ENCODE peak calls at places on chromosomes 6 and 20, in eight cellular contexts. One of them, this sample, is unnamed.
A peak's percentile ranks its signal among the peaks of the same experiment; 100 is the strongest.

GRCh38 chr20:63238491-63239126 is 2.9 kb downstream of the BIRC7 start:
- DNase-seq in ovary: no peak
- DNase-seq in dorsolateral prefrontal cortex: no peak
- DNase-seq in fibroblast of pulmonary artery: no peak
- DNase-seq in AG10803: no peak
- DNase-seq in Peyer's patch: no peak
- DNase-seq in ascending aorta: no peak
- DNase-seq in transverse colon: no peak
- DNase-seq in this sample: no peak

GRCh38 chr6:81753709-81754678 is 1.5 kb upstream of the TENT5A start:
- DNase-seq in ovary: peak; percentile 83
- DNase-seq in dorsolateral prefrontal cortex: peak; percentile 75
- DNase-seq in fibroblast of pulmonary artery: peak; percentile 68
- DNase-seq in AG10803: peak; percentile 71
- DNase-seq in Peyer's patch: peak; percentile 92
- DNase-seq in ascending aorta: peak; percentile 94
- DNase-seq in transverse colon: peak; percentile 89
- DNase-seq in this sample: no peak

GRCh38 chr6:133551847-133552331 is 310.7 kb downstream of the EYA4 start:
- DNase-seq in ovary: peak; percentile 47
- DNase-seq in dorsolateral prefrontal cortex: no peak
- DNase-seq in fibroblast of pulmonary artery: peak; percentile 95
- DNase-seq in AG10803: peak; percentile 98
- DNase-seq in Peyer's patch: no peak
- DNase-seq in ascending aorta: no peak
- DNase-seq in transverse colon: peak; percentile 11
- DNase-seq in this sample: no peak

GRCh38 chr20:14234666-14235295 is 102.6 kb downstream of the FLRT3 start:
- DNase-seq in ovary: no peak
- DNase-seq in dorsolateral prefrontal cortex: no peak
- DNase-seq in fibroblast of pulmonary artery: peak; percentile 33
- DNase-seq in AG10803: peak; percentile 64
- DNase-seq in Peyer's patch: no peak
- DNase-seq in ascending aorta: no peak
- DNase-seq in transverse colon: no peak
- DNase-seq in this sample: no peak

GRCh38 chr6:96002576-96002910 is 13.2 kb upstream of the FUT9 start:
- DNase-seq in ovary: no peak
- DNase-seq in dorsolateral prefrontal cortex: no peak
- DNase-seq in fibroblast of pulmonary artery: no peak
- DNase-seq in AG10803: no peak
- DNase-seq in Peyer's patch: no peak
- DNase-seq in ascending aorta: no peak
- DNase-seq in transverse colon: no peak
- DNase-seq in this sample: no peak

GRCh38 chr6:90868256-90868655 is 281.4 kb upstream of the MAP3K7 start:
- DNase-seq in ovary: no peak
- DNase-seq in dorsolateral prefrontal cortex: no peak
- DNase-seq in fibroblast of pulmonary artery: no peak
- DNase-seq in AG10803: no peak
- DNase-seq in Peyer's patch: no peak
- DNase-seq in ascending aorta: no peak
- DNase-seq in transverse colon: no peak
- DNase-seq in this sample: no peak

GRCh38 chr6:8274240-8274639 is 161.1 kb downstream of the SLC35B3 start:
- DNase-seq in ovary: no peak
- DNase-seq in dorsolateral prefrontal cortex: no peak
- DNase-seq in fibroblast of pulmonary artery: no peak
- DNase-seq in AG10803: no peak
- DNase-seq in Peyer's patch: no peak
- DNase-seq in ascending aorta: no peak
- DNase-seq in transverse colon: no peak
- DNase-seq in this sample: no peak

GRCh38 chr20:47773381-47773786 is 11.9 kb downstream of the SULF2 start:
- DNase-seq in ovary: no peak
- DNase-seq in dorsolateral prefrontal cortex: no peak
- DNase-seq in fibroblast of pulmonary artery: peak; percentile 39
- DNase-seq in AG10803: no peak
- DNase-seq in Peyer's patch: peak; percentile 50
- DNase-seq in ascending aorta: no peak
- DNase-seq in transverse colon: peak; percentile 67
- DNase-seq in this sample: no peak

GRCh38 chr20:19412254-19412653 is 199.8 kb downstream of the SLC24A3 start:
- DNase-seq in ovary: no peak
- DNase-seq in dorsolateral prefrontal cortex: no peak
- DNase-seq in fibroblast of pulmonary artery: no peak
- DNase-seq in AG10803: no peak
- DNase-seq in Peyer's patch: no peak
- DNase-seq in ascending aorta: no peak
- DNase-seq in transverse colon: no peak
- DNase-seq in this sample: no peak

GRCh38 chr6:169263836-169264608 is 10.4 kb upstream of the THBS2 start:
- DNase-seq in ovary: no peak
- DNase-seq in dorsolateral prefrontal cortex: no peak
- DNase-seq in fibroblast of pulmonary artery: peak; percentile 60
- DNase-seq in AG10803: peak; percentile 82
- DNase-seq in Peyer's patch: no peak
- DNase-seq in ascending aorta: no peak
- DNase-seq in transverse colon: peak; percentile 25
- DNase-seq in this sample: no peak

GRCh38 chr20:11296951-11297350 is 620.7 kb upstream of the BTBD3 start:
- DNase-seq in ovary: no peak
- DNase-seq in dorsolateral prefrontal cortex: no peak
- DNase-seq in fibroblast of pulmonary artery: peak; percentile 18
- DNase-seq in AG10803: no peak
- DNase-seq in Peyer's patch: no peak
- DNase-seq in ascending aorta: no peak
- DNase-seq in transverse colon: no peak
- DNase-seq in this sample: no peak

GRCh38 chr6:21085206-21085605 is 508.3 kb upstream of the SOX4 start:
- DNase-seq in ovary: no peak
- DNase-seq in dorsolateral prefrontal cortex: no peak
- DNase-seq in fibroblast of pulmonary artery: no peak
- DNase-seq in AG10803: no peak
- DNase-seq in Peyer's patch: no peak
- DNase-seq in ascending aorta: no peak
- DNase-seq in transverse colon: no peak
- DNase-seq in this sample: no peak

GRCh38 chr20:13274311-13274965 is 53.4 kb downstream of the ISM1 start:
- DNase-seq in ovary: no peak
- DNase-seq in dorsolateral prefrontal cortex: no peak
- DNase-seq in fibroblast of pulmonary artery: no peak
- DNase-seq in AG10803: no peak
- DNase-seq in Peyer's patch: no peak
- DNase-seq in ascending aorta: no peak
- DNase-seq in transverse colon: no peak
- DNase-seq in this sample: no peak

GRCh38 chr6:90222724-90223198 is 73.9 kb downstream of the BACH2 start:
- DNase-seq in ovary: no peak
- DNase-seq in dorsolateral prefrontal cortex: no peak
- DNase-seq in fibroblast of pulmonary artery: no peak
- DNase-seq in AG10803: no peak
- DNase-seq in Peyer's patch: no peak
- DNase-seq in ascending aorta: no peak
- DNase-seq in transverse colon: no peak
- DNase-seq in this sample: no peak

DNA sequence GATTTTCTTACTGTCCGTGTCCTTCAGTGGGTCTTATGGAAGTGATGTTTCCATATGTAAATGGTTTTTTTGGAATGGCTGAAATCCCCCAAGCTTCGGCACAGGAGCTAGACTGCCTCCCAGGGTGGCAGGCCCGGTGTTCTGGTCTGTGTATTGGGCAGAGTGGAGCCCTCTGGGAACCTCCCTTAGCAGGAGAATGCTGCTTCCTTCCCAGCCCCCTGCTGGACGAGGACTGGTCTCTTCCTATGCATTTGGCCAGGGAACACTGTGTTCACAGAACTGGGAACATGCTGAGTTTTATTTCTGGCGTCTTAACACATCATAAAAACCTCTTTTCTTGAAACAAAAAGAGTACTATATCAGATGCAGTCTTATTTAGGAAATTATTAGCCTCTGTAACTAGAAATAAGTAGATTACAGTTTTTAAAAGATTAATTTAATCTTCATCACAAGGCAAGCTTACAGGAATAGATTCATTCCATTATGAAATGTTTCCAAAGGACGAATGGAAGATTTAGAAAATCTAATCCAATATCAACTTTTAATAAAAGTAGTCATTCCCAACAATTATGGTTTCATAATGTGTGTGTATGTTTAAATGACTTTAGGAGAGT is 56.6 kb downstream of the SYTL3 start:
- DNase-seq in ovary: peak; percentile 75
- DNase-seq in dorsolateral prefrontal cortex: peak; percentile 29
- DNase-seq in fibroblast of pulmonary artery: peak; percentile 62
- DNase-seq in AG10803: peak; percentile 42
- DNase-seq in Peyer's patch: peak; percentile 73
- DNase-seq in ascending aorta: peak; percentile 78
- DNase-seq in transverse colon: peak; percentile 65
- DNase-seq in this sample: no peak
- TF ChIP-seq CTCF in ovary: no peak
- TF ChIP-seq CTCF in dorsolateral prefrontal cortex: peak; percentile 39
- TF ChIP-seq CTCF in fibroblast of pulmonary artery: peak; percentile 81
- TF ChIP-seq CTCF in AG10803: peak; percentile 71
- TF ChIP-seq CTCF in Peyer's patch: peak; percentile 70
- TF ChIP-seq CTCF in ascending aorta: peak; percentile 39
- TF ChIP-seq CTCF in transverse colon: peak; percentile 64
- TF ChIP-seq CTCF in this sample: no peak

GRCh38 chr6:43242908-43243648 is at the start of gene TTBK1:
- DNase-seq in ovary: no peak
- DNase-seq in dorsolateral prefrontal cortex: peak; percentile 50
- DNase-seq in fibroblast of pulmonary artery: no peak
- DNase-seq in AG10803: no peak
- DNase-seq in Peyer's patch: no peak
- DNase-seq in ascending aorta: no peak
- DNase-seq in transverse colon: no peak
- DNase-seq in this sample: no peak

GRCh38 chr6:43248107-43248506 is 4.8 kb downstream of the TTBK1 start:
- DNase-seq in ovary: no peak
- DNase-seq in dorsolateral prefrontal cortex: no peak
- DNase-seq in fibroblast of pulmonary artery: no peak
- DNase-seq in AG10803: no peak
- DNase-seq in Peyer's patch: no peak
- DNase-seq in ascending aorta: no peak
- DNase-seq in transverse colon: no peak
- DNase-seq in this sample: no peak

GRCh38 chr6:43247115-43247999 is 4.1 kb downstream of the TTBK1 start:
- DNase-seq in ovary: peak; percentile 55
- DNase-seq in dorsolateral prefrontal cortex: peak; percentile 77
- DNase-seq in fibroblast of pulmonary artery: peak; percentile 31
- DNase-seq in AG10803: no peak
- DNase-seq in Peyer's patch: peak; percentile 91
- DNase-seq in ascending aorta: peak; percentile 88
- DNase-seq in transverse colon: peak; percentile 83
- DNase-seq in this sample: no peak

GRCh38 chr6:43246301-43247114 is 3.2 kb downstream of the TTBK1 start:
- DNase-seq in ovary: no peak
- DNase-seq in dorsolateral prefrontal cortex: peak; percentile 68
- DNase-seq in fibroblast of pulmonary artery: no peak
- DNase-seq in AG10803: no peak
- DNase-seq in Peyer's patch: peak; percentile 70
- DNase-seq in ascending aorta: peak; percentile 74
- DNase-seq in transverse colon: peak; percentile 71
- DNase-seq in this sample: no peak

GRCh38 chr6:43243649-43244321 is 504 bp downstream of the TTBK1 start:
- DNase-seq in ovary: no peak
- DNase-seq in dorsolateral prefrontal cortex: no peak
- DNase-seq in fibroblast of pulmonary artery: no peak
- DNase-seq in AG10803: no peak
- DNase-seq in Peyer's patch: no peak
- DNase-seq in ascending aorta: no peak
- DNase-seq in transverse colon: no peak
- DNase-seq in this sample: no peak
- H3K4me3 ChIP-seq in ovary: no peak overlapping the region
- H3K4me3 ChIP-seq in dorsolateral prefrontal cortex: peak overlapping the region; percentile 57
- H3K4me3 ChIP-seq in fibroblast of pulmonary artery: no peak overlapping the region
- H3K4me3 ChIP-seq in AG10803: no peak overlapping the region
- H3K4me3 ChIP-seq in Peyer's patch: no peak overlapping the region
- H3K4me3 ChIP-seq in ascending aorta: no peak overlapping the region
- H3K4me3 ChIP-seq in transverse colon: no peak overlapping the region
- H3K4me3 ChIP-seq in this sample: no peak overlapping the region

DNA sequence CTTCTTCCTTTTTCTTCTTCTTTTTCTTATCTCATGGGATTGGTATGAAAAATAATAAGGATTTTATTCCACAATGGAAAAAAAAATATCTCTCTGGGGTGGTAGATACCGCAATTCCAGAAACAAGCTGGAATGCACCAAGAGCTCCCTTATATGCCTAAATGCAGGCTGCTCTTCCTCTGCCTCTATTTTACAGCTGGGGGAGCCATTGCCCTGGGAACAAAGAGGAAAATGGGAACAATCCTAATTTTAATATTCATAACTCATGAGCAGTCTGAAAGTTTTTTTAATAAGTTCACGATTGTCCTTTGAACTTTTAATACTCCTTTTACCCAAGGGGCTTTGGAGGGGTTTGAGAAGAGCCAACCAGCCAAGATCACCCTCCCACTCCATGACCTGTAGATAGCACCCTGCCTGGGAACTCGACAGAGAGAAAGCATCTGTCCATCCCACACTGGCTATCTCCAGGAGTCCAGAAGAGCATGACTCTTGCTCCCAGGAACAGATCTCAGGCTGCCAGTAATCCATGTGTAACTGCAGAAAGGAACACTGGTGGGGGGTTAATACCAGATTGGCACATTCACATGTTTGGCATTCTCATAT is 74.7 kb downstream of the CD83 start:
- DNase-seq in ovary: no peak
- DNase-seq in dorsolateral prefrontal cortex: no peak
- DNase-seq in fibroblast of pulmonary artery: no peak
- DNase-seq in AG10803: no peak
- DNase-seq in Peyer's patch: no peak
- DNase-seq in ascending aorta: no peak
- DNase-seq in transverse colon: no peak
- DNase-seq in this sample: no peak
- TF ChIP-seq CTCF in ovary: no peak
- TF ChIP-seq CTCF in dorsolateral prefrontal cortex: no peak
- TF ChIP-seq CTCF in fibroblast of pulmonary artery: peak; percentile 22
- TF ChIP-seq CTCF in AG10803: peak; percentile 24
- TF ChIP-seq CTCF in Peyer's patch: no peak
- TF ChIP-seq CTCF in ascending aorta: no peak
- TF ChIP-seq CTCF in transverse colon: no peak
- TF ChIP-seq CTCF in this sample: no peak

DNA sequence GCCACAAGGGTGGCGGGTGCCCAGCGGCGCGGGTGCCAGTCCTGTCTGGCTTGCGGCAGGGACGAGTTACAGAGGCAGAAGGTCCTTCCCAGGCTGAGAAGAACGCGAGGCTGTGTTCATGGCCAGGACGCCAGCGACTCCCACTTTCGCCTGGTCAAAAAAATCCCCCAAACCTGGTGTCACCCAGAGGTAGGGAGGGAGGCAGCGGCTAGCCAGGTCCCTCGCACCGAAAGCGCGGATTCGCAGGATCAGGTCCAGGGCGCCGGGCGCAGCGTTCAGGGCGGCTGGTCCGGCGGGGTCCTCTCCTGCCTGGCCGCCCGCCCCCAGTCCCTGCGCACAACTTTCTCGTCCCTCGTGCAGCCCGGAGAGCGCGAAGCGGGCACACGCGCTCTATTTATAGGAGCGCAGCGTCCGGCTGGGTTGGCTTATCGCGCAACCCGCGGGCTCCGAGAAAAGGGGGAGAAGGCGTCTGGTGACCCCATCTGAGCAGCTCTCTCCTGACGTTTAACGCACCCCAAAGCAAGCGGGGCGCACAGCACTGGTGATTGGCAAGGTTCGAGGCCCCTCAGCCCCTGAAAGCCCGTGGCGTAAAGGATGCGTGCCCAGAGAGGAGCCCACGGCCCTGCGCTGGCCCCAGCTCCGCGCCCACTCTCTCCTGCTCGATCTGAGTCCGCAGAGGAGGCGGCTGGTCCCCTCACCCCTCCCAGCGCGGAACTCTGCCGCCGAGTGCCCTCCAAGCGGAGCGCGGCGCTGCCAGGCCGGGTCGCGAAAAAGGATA is 519 bp downstream of the CBLN4 start:
- DNase-seq in ovary: no peak
- DNase-seq in dorsolateral prefrontal cortex: no peak
- DNase-seq in fibroblast of pulmonary artery: no peak
- DNase-seq in AG10803: no peak
- DNase-seq in Peyer's patch: no peak
- DNase-seq in ascending aorta: no peak
- DNase-seq in transverse colon: no peak
- DNase-seq in this sample: no peak
- H3K4me3 ChIP-seq in ovary: no peak overlapping the region
- H3K4me3 ChIP-seq in dorsolateral prefrontal cortex: peak overlapping the region; percentile 10
- H3K4me3 ChIP-seq in fibroblast of pulmonary artery: no peak overlapping the region
- H3K4me3 ChIP-seq in AG10803: no peak overlapping the region
- H3K4me3 ChIP-seq in Peyer's patch: no peak overlapping the region
- H3K4me3 ChIP-seq in ascending aorta: peak overlapping the region; percentile 12
- H3K4me3 ChIP-seq in transverse colon: no peak overlapping the region
- H3K4me3 ChIP-seq in this sample: no peak overlapping the region

This sample was measured in GM12864.